ENCODE peak calls at places on chromosomes 11 and 22, in seven cellular contexts. One of them, this sample, is unnamed.

GRCh38 chr22:28154856-28155255 is 235.8 kb upstream of the PITPNB start:
- DNase-seq in lower lobe of right lung: no peak
- DNase-seq in omental fat pad: no peak
- DNase-seq in OCI-LY7: no peak
- DNase-seq in ovary: no peak
- DNase-seq in WTC11: no peak
- DNase-seq in CD8-positive, alpha-beta T cell: no peak
- DNase-seq in this sample: no peak

GRCh38 chr11:129280027-129280811 is 88.1 kb upstream of the ARHGAP32 start:
- DNase-seq in lower lobe of right lung: no peak
- DNase-seq in omental fat pad: no peak
- DNase-seq in OCI-LY7: no peak
- DNase-seq in ovary: no peak
- DNase-seq in WTC11: no peak
- DNase-seq in CD8-positive, alpha-beta T cell: no peak
- DNase-seq in this sample: no peak

GRCh38 chr11:2535673-2536439 is 91.0 kb downstream of the KCNQ1 start:
- DNase-seq in lower lobe of right lung: peak; percentile 40
- DNase-seq in omental fat pad: no peak
- DNase-seq in OCI-LY7: no peak
- DNase-seq in ovary: no peak
- DNase-seq in WTC11: no peak
- DNase-seq in CD8-positive, alpha-beta T cell: no peak
- DNase-seq in this sample: no peak

GRCh38 chr22:41682033-41682807 is 6.4 kb downstream of the SNU13 start:
- DNase-seq in lower lobe of right lung: peak; percentile 87
- DNase-seq in omental fat pad: peak; percentile 71
- DNase-seq in OCI-LY7: peak; percentile 81
- DNase-seq in ovary: peak; percentile 79
- DNase-seq in WTC11: peak; percentile 85
- DNase-seq in CD8-positive, alpha-beta T cell: peak; percentile 78
- DNase-seq in this sample: peak; percentile 86

GRCh38 chr11:119783466-119784400 is 54.7 kb upstream of the NECTIN1 start:
- DNase-seq in lower lobe of right lung: peak; percentile 14
- DNase-seq in omental fat pad: no peak
- DNase-seq in OCI-LY7: no peak
- DNase-seq in ovary: no peak
- DNase-seq in WTC11: no peak
- DNase-seq in CD8-positive, alpha-beta T cell: no peak
- DNase-seq in this sample: no peak

GRCh38 chr11:6391548-6392134 is 1.4 kb downstream of the SMPD1 start:
- DNase-seq in lower lobe of right lung: no peak
- DNase-seq in omental fat pad: no peak
- DNase-seq in OCI-LY7: no peak
- DNase-seq in ovary: no peak
- DNase-seq in WTC11: no peak
- DNase-seq in CD8-positive, alpha-beta T cell: no peak
- DNase-seq in this sample: no peak

GRCh38 chr11:73325036-73325981 is 17.2 kb downstream of the ARHGEF17 start:
- DNase-seq in lower lobe of right lung: no peak
- DNase-seq in omental fat pad: no peak
- DNase-seq in OCI-LY7: no peak
- DNase-seq in ovary: no peak
- DNase-seq in WTC11: no peak
- DNase-seq in CD8-positive, alpha-beta T cell: no peak
- DNase-seq in this sample: peak; percentile 88

GRCh38 chr11:96794152-96794551 is 404.3 kb downstream of the JRKL start:
- DNase-seq in lower lobe of right lung: no peak
- DNase-seq in omental fat pad: no peak
- DNase-seq in OCI-LY7: no peak
- DNase-seq in ovary: no peak
- DNase-seq in WTC11: no peak
- DNase-seq in CD8-positive, alpha-beta T cell: no peak
- DNase-seq in this sample: no peak

GRCh38 chr11:77142091-77142975 is 14.3 kb downstream of the MYO7A start:
- DNase-seq in lower lobe of right lung: peak; percentile 35
- DNase-seq in omental fat pad: no peak
- DNase-seq in OCI-LY7: no peak
- DNase-seq in ovary: no peak
- DNase-seq in WTC11: no peak
- DNase-seq in CD8-positive, alpha-beta T cell: no peak
- DNase-seq in this sample: no peak

GRCh38 chr22:47593911-47594311 is 831.5 kb downstream of the TBC1D22A start:
- DNase-seq in lower lobe of right lung: no peak
- DNase-seq in omental fat pad: no peak
- DNase-seq in OCI-LY7: no peak
- DNase-seq in ovary: no peak
- DNase-seq in WTC11: no peak
- DNase-seq in CD8-positive, alpha-beta T cell: no peak
- DNase-seq in this sample: no peak
- TF ChIP-seq CTCF in lower lobe of right lung: no peak
- TF ChIP-seq CTCF in omental fat pad: no peak
- TF ChIP-seq CTCF in OCI-LY7: no peak
- TF ChIP-seq CTCF in ovary: no peak
- TF ChIP-seq CTCF in WTC11: no peak
- TF ChIP-seq CTCF in CD8-positive, alpha-beta T cell: no peak
- TF ChIP-seq CTCF in this sample: no peak

GRCh38 chr22:44721206-44721605 is 19.2 kb downstream of the PRR5 start:
- DNase-seq in lower lobe of right lung: no peak
- DNase-seq in omental fat pad: no peak
- DNase-seq in OCI-LY7: peak; percentile 14
- DNase-seq in ovary: no peak
- DNase-seq in WTC11: no peak
- DNase-seq in CD8-positive, alpha-beta T cell: no peak
- DNase-seq in this sample: no peak
- TF ChIP-seq CTCF in lower lobe of right lung: no peak
- TF ChIP-seq CTCF in omental fat pad: no peak
- TF ChIP-seq CTCF in OCI-LY7: no peak
- TF ChIP-seq CTCF in ovary: no peak
- TF ChIP-seq CTCF in WTC11: no peak
- TF ChIP-seq CTCF in CD8-positive, alpha-beta T cell: no peak
- TF ChIP-seq CTCF in this sample: no peak

GRCh38 chr22:46996595-46997310 is 234.3 kb downstream of the TBC1D22A start:
- DNase-seq in lower lobe of right lung: no peak
- DNase-seq in omental fat pad: no peak
- DNase-seq in OCI-LY7: no peak
- DNase-seq in ovary: no peak
- DNase-seq in WTC11: no peak
- DNase-seq in CD8-positive, alpha-beta T cell: no peak
- DNase-seq in this sample: no peak
- TF ChIP-seq CTCF in lower lobe of right lung: no peak
- TF ChIP-seq CTCF in omental fat pad: no peak
- TF ChIP-seq CTCF in OCI-LY7: peak; percentile 36
- TF ChIP-seq CTCF in ovary: no peak
- TF ChIP-seq CTCF in WTC11: no peak
- TF ChIP-seq CTCF in CD8-positive, alpha-beta T cell: no peak
- TF ChIP-seq CTCF in this sample: no peak

GRCh38 chr22:21073023-21073422 is 27.3 kb downstream of the LRRC74B start:
- DNase-seq in lower lobe of right lung: no peak
- DNase-seq in omental fat pad: no peak
- DNase-seq in OCI-LY7: no peak
- DNase-seq in ovary: no peak
- DNase-seq in WTC11: no peak
- DNase-seq in CD8-positive, alpha-beta T cell: no peak
- DNase-seq in this sample: no peak
- TF ChIP-seq CTCF in lower lobe of right lung: no peak
- TF ChIP-seq CTCF in omental fat pad: no peak
- TF ChIP-seq CTCF in OCI-LY7: no peak
- TF ChIP-seq CTCF in ovary: no peak
- TF ChIP-seq CTCF in WTC11: no peak
- TF ChIP-seq CTCF in CD8-positive, alpha-beta T cell: no peak
- TF ChIP-seq CTCF in this sample: no peak

DNA sequence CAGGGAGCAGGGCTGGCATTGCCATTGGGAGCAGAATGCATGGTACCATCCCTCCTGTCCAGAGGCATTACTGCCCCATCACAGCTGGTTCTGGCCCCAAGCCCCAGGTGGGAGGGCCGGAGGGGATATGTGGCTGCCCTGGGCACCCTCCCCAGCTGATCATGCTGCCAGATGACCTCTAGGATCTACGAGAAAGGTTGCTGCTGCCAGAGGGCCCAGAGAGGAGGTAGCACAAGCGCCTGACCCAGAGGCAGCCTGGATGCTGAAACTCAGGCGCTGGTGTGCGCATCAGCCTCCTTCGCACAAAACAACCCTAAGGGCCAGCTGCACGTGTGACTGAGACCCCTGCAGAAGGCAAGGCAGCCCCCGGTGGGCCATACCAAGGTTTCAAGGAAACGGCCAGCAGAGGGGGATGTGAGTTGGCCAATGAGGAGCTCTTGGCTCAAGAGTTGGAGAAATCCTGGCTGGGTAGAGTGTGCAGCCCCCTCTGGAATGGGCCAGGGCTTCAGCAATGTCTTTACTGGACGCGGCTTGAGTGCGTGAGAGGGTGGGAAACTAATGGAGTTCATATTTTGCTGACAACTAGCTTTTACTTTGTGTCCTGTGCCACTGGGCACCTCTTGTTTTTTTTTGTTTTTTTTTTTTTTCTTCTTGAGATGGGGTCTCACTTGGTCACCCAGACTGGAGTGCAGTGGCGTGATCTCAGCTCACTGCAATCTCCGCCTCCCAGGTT is 88.3 kb upstream of the PARVA start:
- DNase-seq in lower lobe of right lung: no peak
- DNase-seq in omental fat pad: no peak
- DNase-seq in OCI-LY7: no peak
- DNase-seq in ovary: no peak
- DNase-seq in WTC11: peak; percentile 38
- DNase-seq in CD8-positive, alpha-beta T cell: no peak
- DNase-seq in this sample: peak; percentile 2
- TF ChIP-seq CTCF in lower lobe of right lung: no peak
- TF ChIP-seq CTCF in omental fat pad: no peak
- TF ChIP-seq CTCF in OCI-LY7: peak; percentile 31
- TF ChIP-seq CTCF in ovary: no peak
- TF ChIP-seq CTCF in WTC11: peak; percentile 22
- TF ChIP-seq CTCF in CD8-positive, alpha-beta T cell: peak; percentile 14
- TF ChIP-seq CTCF in this sample: peak; percentile 13

GRCh38 chr11:65947133-65947532 is 1.9 kb downstream of the TSGA10IP start:
- DNase-seq in lower lobe of right lung: no peak
- DNase-seq in omental fat pad: no peak
- DNase-seq in OCI-LY7: no peak
- DNase-seq in ovary: no peak
- DNase-seq in WTC11: peak; percentile 35
- DNase-seq in CD8-positive, alpha-beta T cell: no peak
- DNase-seq in this sample: no peak

GRCh38 chr11:65945430-65945911 is at the start of gene TSGA10IP:
- DNase-seq in lower lobe of right lung: no peak
- DNase-seq in omental fat pad: no peak
- DNase-seq in OCI-LY7: no peak
- DNase-seq in ovary: no peak
- DNase-seq in WTC11: peak; percentile 84
- DNase-seq in CD8-positive, alpha-beta T cell: no peak
- DNase-seq in this sample: no peak

GRCh38 chr11:65945941-65946558 is 770 bp downstream of the TSGA10IP start:
- DNase-seq in lower lobe of right lung: no peak
- DNase-seq in omental fat pad: no peak
- DNase-seq in OCI-LY7: no peak
- DNase-seq in ovary: no peak
- DNase-seq in WTC11: peak; percentile 60
- DNase-seq in CD8-positive, alpha-beta T cell: no peak
- DNase-seq in this sample: no peak

GRCh38 chr11:65946655-65947054 is 1.4 kb downstream of the TSGA10IP start:
- DNase-seq in lower lobe of right lung: no peak
- DNase-seq in omental fat pad: no peak
- DNase-seq in OCI-LY7: no peak
- DNase-seq in ovary: no peak
- DNase-seq in WTC11: no peak
- DNase-seq in CD8-positive, alpha-beta T cell: no peak
- DNase-seq in this sample: no peak

DNA sequence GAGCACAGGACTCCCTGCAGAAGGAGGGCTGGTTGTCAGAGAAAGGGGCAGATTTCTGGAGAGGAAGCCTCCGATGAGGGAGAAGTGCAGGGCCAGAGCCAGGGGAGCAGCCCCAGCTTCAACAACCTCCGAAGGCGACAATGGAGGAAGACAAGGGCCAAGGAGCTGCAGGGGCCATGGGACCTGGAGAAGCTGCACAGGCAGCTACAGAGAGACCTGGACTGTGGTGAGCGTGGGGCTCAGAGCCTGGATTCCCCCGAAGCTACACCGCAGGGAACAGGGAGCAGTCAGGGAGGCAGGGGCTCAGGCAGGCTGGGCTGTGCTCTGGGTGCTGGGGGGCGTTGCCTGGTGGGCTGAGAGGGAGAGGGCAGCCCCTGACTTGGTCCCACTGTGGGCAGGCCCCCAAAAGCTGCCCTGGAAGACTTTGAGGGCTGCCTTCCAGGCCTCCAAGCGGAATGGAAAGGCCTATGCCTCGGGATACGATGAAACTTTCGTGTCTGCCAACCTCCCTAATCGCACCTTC is 2.4 kb downstream of the TSGA10IP start:
- DNase-seq in lower lobe of right lung: no peak
- DNase-seq in omental fat pad: no peak
- DNase-seq in OCI-LY7: no peak
- DNase-seq in ovary: no peak
- DNase-seq in WTC11: no peak
- DNase-seq in CD8-positive, alpha-beta T cell: no peak
- DNase-seq in this sample: no peak
- TF ChIP-seq CTCF in lower lobe of right lung: no peak
- TF ChIP-seq CTCF in omental fat pad: no peak
- TF ChIP-seq CTCF in OCI-LY7: no peak
- TF ChIP-seq CTCF in ovary: no peak
- TF ChIP-seq CTCF in WTC11: no peak
- TF ChIP-seq CTCF in CD8-positive, alpha-beta T cell: no peak
- TF ChIP-seq CTCF in this sample: no peak

GRCh38 chr11:11789735-11790369 is 51.9 kb upstream of the USP47 start:
- DNase-seq in lower lobe of right lung: no peak
- DNase-seq in omental fat pad: no peak
- DNase-seq in OCI-LY7: peak; percentile 8
- DNase-seq in ovary: no peak
- DNase-seq in WTC11: no peak
- DNase-seq in CD8-positive, alpha-beta T cell: no peak
- DNase-seq in this sample: no peak

GRCh38 chr11:11786234-11786633 is 55.5 kb upstream of the USP47 start:
- DNase-seq in lower lobe of right lung: no peak
- DNase-seq in omental fat pad: no peak
- DNase-seq in OCI-LY7: no peak
- DNase-seq in ovary: no peak
- DNase-seq in WTC11: no peak
- DNase-seq in CD8-positive, alpha-beta T cell: no peak
- DNase-seq in this sample: no peak

GRCh38 chr11:11788067-11788710 is 53.6 kb upstream of the USP47 start:
- DNase-seq in lower lobe of right lung: no peak
- DNase-seq in omental fat pad: no peak
- DNase-seq in OCI-LY7: no peak
- DNase-seq in ovary: no peak
- DNase-seq in WTC11: no peak
- DNase-seq in CD8-positive, alpha-beta T cell: no peak
- DNase-seq in this sample: no peak

GRCh38 chr11:11787305-11788066 is 54.3 kb upstream of the USP47 start:
- DNase-seq in lower lobe of right lung: peak; percentile 66
- DNase-seq in omental fat pad: peak; percentile 59
- DNase-seq in OCI-LY7: peak; percentile 64
- DNase-seq in ovary: peak; percentile 73
- DNase-seq in WTC11: peak; percentile 79
- DNase-seq in CD8-positive, alpha-beta T cell: peak; percentile 57
- DNase-seq in this sample: peak; percentile 59

GRCh38 chr11:11786771-11787170 is 55.0 kb upstream of the USP47 start:
- DNase-seq in lower lobe of right lung: no peak
- DNase-seq in omental fat pad: no peak
- DNase-seq in OCI-LY7: no peak
- DNase-seq in ovary: no peak
- DNase-seq in WTC11: no peak
- DNase-seq in CD8-positive, alpha-beta T cell: no peak
- DNase-seq in this sample: no peak
- TF ChIP-seq CTCF in lower lobe of right lung: peak; percentile 42
- TF ChIP-seq CTCF in omental fat pad: no peak
- TF ChIP-seq CTCF in OCI-LY7: peak; percentile 54
- TF ChIP-seq CTCF in ovary: no peak
- TF ChIP-seq CTCF in WTC11: no peak
- TF ChIP-seq CTCF in CD8-positive, alpha-beta T cell: no peak
- TF ChIP-seq CTCF in this sample: peak; percentile 20

This sample was measured in GM10248.